ENCODE peak calls at places on chromosomes 16 and 17, in four cellular contexts. O is HFFc6, F is NCI-H226, W is EH. B is an unnamed sample.
A peak's percentile ranks its signal among the peaks of the same experiment; 100 is the strongest.

GRCh38 chr16:54879681-54880080 is 51.0 kb upstream of the IRX5 start:
- DNase-seq in W (peak; percentile 15), F (no peak), O (no peak), B (no peak)

GRCh38 chr17:16516594-16517018 is 24.6 kb upstream of the LRRC75A start:
- DNase-seq in O (peak; percentile 40), F (peak; percentile 57), W (peak; percentile 79), B (no peak)

GRCh38 chr17:57366558-57367351 is 110.4 kb downstream of the MSI2 start:
- DNase-seq in O (no peak), W (no peak), F (no peak), B (no peak)

GRCh38 chr17:518047-518735 is 165.6 kb upstream of the RPH3AL start:
- DNase-seq in F (no peak), W (no peak), O (no peak), B (no peak)

GRCh38 chr17:56891751-56892150 is 22.1 kb downstream of the TRIM25 start:
- DNase-seq in F (no peak), O (no peak), W (no peak), B (no peak)

GRCh38 chr16:2799852-2800226 is 1.6 kb downstream of the PRSS41 start:
- DNase-seq in W (no peak), O (no peak), F (no peak), B (no peak)

GRCh38 chr16:82119405-82119804 is 50.6 kb downstream of the MPHOSPH6 start:
- DNase-seq in O (no peak), F (no peak), W (no peak), B (no peak)

GRCh38 chr16:82146957-82147356 is 23.1 kb downstream of the MPHOSPH6 start:
- DNase-seq in F (no peak), O (no peak), W (no peak), B (no peak)

GRCh38 chr17:18025596-18026407 is 13.2 kb downstream of the ATPAF2 start:
- DNase-seq in O (peak; percentile 77), F (no peak), W (peak; percentile 73), B (no peak)

GRCh38 chr17:13297198-13297597 is 279.4 kb upstream of the ELAC2 start:
- DNase-seq in F (no peak), O (no peak), W (no peak), B (no peak)

GRCh38 chr17:15341385-15341849 is at the start of gene TEKT3:
- DNase-seq in O (peak; percentile 60), F (peak; percentile 73), W (peak; percentile 74), B (no peak)

GRCh38 chr17:50396261-50397110 is 837 bp downstream of the LRRC59 start:
- DNase-seq in W (peak; percentile 64), F (peak; percentile 70), O (peak; percentile 26), B (peak; percentile 16)

GRCh38 chr17:40480501-40481003 is 20.9 kb downstream of the TNS4 start:
- DNase-seq in O (peak; percentile 22), W (peak; percentile 59), F (peak; percentile 91), B (no peak)

GRCh38 chr16:81707411-81708321 is 71.4 kb upstream of the PLCG2 start:
- DNase-seq in F (peak; percentile 28), O (no peak), W (peak; percentile 60), B (no peak)

GRCh38 chr16:1787322-1788094 is 4.7 kb downstream of the NUBP2 start:
- DNase-seq in W (no peak), O (no peak), F (no peak), B (no peak)

B was measured in GOT3.